ENCODE peak calls at places on chromosomes 16 and 17, in six cellular contexts. W is lower leg skin, N is breast epithelium, P is IMR-90, K is transverse colon, B is adrenal gland. O is an unnamed sample.

GRCh38 chr17:21245703-21246102 is 7.5 kb downstream of the NATD1 start:
- DNase-seq in K (no peak), P (no peak), W (no peak), B (no peak), N (no peak), O (no peak)

GRCh38 chr17:42849451-42850157 is 1.4 kb upstream of the AOC3 start:
- DNase-seq in B (no peak), W (no peak), K (no peak), P (no peak), N (no peak), O (no peak)

GRCh38 chr16:70453891-70454220 is 539 bp upstream of the FCSK start:
- DNase-seq in W (no peak), B (no peak), K (no peak), P (no peak), N (no peak), O (no peak)

GRCh38 chr17:69480197-69480596 is 65.7 kb downstream of the MAP2K6 start:
- DNase-seq in W (no peak), B (no peak), P (no peak), K (no peak), N (no peak), O (no peak)

GRCh38 chr17:65783845-65784334 is 222.4 kb upstream of the AXIN2 start:
- DNase-seq in N (no peak), K (peak), W (no peak), B (peak), P (peak), O (no peak)

GRCh38 chr16:68345351-68345810 is 34.6 kb downstream of the PRMT7 start:
- DNase-seq in K (no peak), W (no peak), P (peak), B (no peak), N (no peak), O (no peak)

GRCh38 chr17:65554568-65555223 is 6.8 kb downstream of the AXIN2 start:
- DNase-seq in W (no peak), K (peak), N (no peak), P (peak), B (no peak), O (no peak)

GRCh38 chr17:79377230-79377790 is 233.5 kb downstream of the RBFOX3 start:
- DNase-seq in N (no peak), B (no peak), K (no peak), W (no peak), P (no peak), O (no peak)

GRCh38 chr17:11404877-11405276 is 163.9 kb downstream of the SHISA6 start:
- DNase-seq in K (no peak), N (no peak), B (no peak), P (no peak), W (no peak), O (no peak)

DNA sequence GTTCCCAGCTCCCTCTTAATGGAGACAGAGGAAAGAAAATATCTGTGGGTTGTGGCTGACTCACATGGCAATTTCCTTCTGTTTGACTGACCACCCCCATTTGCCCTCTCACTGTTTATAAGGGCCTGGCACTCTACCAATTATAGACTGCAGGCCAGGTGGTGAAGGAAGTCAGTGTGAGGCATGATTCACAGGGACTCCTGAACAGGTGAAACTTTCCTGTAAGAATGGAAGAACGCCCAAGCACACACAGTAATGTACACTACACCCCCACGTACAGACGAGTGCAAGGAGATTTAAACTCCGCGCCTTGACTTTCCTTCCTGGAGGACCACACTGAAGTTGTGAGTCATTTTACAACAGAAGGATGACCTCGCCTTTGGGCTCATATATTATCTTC is 163.4 kb downstream of the SHISA6 start:
- DNase-seq in B (no peak), W (no peak), K (peak), P (no peak), N (no peak), O (no peak)
- TF ChIP-seq POLR2A in B (no peak), W (no peak), K (no peak), P (no peak), N (no peak), O (no peak)

DNA sequence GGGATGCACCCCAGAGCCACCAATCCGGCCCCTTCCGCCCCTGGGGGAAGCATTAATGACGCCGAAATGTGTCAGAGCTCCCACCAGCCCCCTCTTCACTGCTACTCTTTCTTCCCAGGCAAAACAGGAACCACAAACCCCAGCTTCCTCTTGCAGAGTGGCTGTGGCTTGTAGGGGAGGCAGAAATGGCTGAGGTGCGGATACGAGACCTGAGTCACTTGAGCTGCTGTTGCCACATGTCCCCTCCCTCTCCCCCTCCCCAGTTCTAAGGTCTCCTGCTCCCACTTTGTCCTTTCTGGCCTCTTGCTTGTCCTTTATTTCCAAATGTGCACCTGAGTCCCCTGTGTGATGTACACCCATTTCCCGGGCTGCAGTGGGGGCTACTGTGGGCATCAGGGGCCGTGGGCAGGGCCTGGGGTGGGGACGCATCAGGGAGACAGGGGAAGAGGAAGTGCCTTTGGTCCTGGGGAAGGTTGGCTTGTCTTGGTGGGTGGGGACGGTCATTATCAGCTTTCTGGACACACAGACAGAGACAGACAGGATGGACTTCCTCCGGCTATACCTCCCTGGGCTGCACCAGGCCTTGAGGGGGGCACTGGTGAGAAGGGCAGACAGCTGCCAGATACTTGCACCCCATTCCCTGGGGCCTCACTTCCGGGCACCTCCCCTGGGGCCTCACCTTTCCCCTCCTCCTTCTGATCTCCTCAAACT is at the start of gene APOBR:
- DNase-seq in P (no peak), W (no peak), B (peak), N (no peak), K (peak), O (peak)
- TF ChIP-seq POLR2A in P (no peak), W (no peak), B (no peak), N (no peak), K (peak), O (peak)

DNA sequence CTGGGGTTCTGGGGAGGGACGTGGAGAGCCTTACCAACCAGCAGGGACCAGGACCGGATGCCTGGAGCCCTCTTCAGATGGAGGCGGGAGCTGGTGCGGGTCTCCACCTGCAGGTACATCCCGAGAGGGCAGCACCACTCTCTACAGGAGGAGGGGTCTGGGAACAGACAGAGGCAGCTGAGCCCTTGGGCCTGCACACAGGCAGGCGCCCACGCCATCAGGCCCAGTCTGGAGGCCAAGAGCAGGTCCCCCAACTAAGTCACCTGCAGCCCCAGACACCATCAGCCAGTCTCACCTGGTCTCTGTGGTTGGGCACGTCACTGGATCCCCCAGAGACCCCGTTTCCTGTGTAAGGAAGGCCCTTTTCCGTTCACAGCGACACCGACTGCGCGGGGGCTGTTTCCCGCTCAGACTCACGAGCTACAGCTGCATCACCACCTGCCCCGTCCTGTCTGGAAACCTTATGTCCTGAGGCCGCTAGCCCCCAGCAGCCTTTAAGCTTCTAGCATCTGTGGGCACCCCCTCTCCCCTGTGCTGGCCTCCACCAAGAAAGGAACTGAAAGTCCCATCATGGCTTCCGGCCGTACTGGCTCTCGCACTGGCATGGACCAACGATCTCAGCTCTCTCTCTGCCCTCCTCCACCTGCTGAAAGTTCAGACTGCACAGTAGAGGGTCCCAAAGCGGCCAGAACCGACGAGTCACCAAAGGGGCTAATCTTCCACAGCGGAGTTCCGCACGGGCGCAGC is 1.2 kb downstream of the CYBC1 start:
- DNase-seq in N (no peak), B (no peak), P (no peak), K (peak), W (no peak), O (peak)
- TF ChIP-seq POLR2A in N (no peak), B (no peak), P (no peak), K (peak), W (no peak), O (no peak)

DNA sequence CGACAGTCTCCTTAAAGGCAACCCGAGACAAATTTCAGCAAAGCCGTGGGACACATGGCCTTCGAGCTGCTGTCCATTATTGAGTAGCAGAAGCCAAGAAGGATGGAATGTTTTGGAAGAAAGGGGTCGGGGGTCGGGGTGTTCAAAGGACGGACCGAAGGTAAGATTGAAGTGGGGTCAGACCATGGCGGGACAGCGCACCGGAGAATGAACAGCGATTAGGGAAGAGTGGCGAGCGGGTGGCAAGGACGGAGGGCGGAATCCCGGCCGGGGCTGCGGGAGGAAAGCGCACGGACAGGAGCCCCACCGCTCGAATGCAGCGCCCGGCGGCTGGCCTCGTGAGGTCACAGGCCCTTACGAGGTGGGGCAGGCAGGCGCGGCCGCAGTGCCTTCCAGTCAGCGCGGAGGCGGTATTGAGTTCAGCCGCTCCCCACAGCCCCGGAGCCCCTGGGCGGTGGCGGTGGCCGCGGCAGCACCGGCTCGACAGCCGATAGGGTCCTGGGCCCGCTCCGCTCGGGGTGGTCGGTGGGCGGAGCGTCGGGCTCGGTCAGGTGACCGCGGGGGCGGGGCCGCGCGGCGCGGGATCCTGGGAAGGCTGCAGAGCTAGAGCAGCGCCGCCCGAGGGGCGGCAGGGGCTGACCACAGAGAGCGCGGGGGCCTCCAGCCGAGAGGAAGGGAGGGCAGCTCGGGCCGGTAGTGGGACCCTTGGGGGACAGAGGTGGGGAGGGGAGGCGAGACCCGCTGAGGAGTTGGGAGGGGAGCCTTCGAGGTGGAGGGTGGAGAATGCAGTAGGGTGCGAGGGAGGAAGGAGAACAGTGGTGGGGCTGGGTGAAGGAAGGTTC is at the start of gene EFCAB13:
- DNase-seq in W (peak), B (peak), N (peak), P (peak), K (peak), O (peak)
- TF ChIP-seq POLR2A in W (peak), B (peak), N (peak), P (peak), K (peak), O (peak)

O was measured in erythroblast.